ENCODE peak calls at places on chromosomes 16 and 17, in four cellular contexts. One of them, this sample, is unnamed.

GRCh38 chr17:16417399-16417798 is 2.0 kb downstream of the TRPV2 start:
- DNase-seq in glutamatergic neuron: no peak
- DNase-seq in tibial artery: no peak
- DNase-seq in WTC11: no peak
- DNase-seq in this sample: no peak

GRCh38 chr16:10180771-10181163 is 1.5 kb downstream of the GRIN2A start:
- DNase-seq in glutamatergic neuron: peak
- DNase-seq in tibial artery: no peak
- DNase-seq in WTC11: peak
- DNase-seq in this sample: no peak

GRCh38 chr17:57649731-57650484 is 95.2 kb downstream of the CCDC182 start:
- DNase-seq in glutamatergic neuron: no peak
- DNase-seq in tibial artery: no peak
- DNase-seq in WTC11: peak
- DNase-seq in this sample: no peak

GRCh38 chr17:8016632-8017424 is 14.4 kb downstream of the GUCY2D start:
- DNase-seq in glutamatergic neuron: peak
- DNase-seq in tibial artery: no peak
- DNase-seq in WTC11: peak
- DNase-seq in this sample: no peak

GRCh38 chr17:74512624-74513084 is 18.6 kb downstream of the CD300LB start:
- DNase-seq in glutamatergic neuron: no peak
- DNase-seq in tibial artery: no peak
- DNase-seq in WTC11: no peak
- DNase-seq in this sample: no peak

GRCh38 chr17:40637931-40638330 is 9.7 kb downstream of the SMARCE1 start:
- DNase-seq in glutamatergic neuron: no peak
- DNase-seq in tibial artery: no peak
- DNase-seq in WTC11: no peak
- DNase-seq in this sample: no peak

GRCh38 chr17:14204084-14204483 is 32.6 kb downstream of the CDRT15 start:
- DNase-seq in glutamatergic neuron: no peak
- DNase-seq in tibial artery: no peak
- DNase-seq in WTC11: no peak
- DNase-seq in this sample: no peak

GRCh38 chr16:88327566-88328312 is 55.0 kb upstream of the ZNF469 start:
- DNase-seq in glutamatergic neuron: no peak
- DNase-seq in tibial artery: no peak
- DNase-seq in WTC11: no peak
- DNase-seq in this sample: no peak

GRCh38 chr17:82817947-82818346 is 21.9 kb downstream of the ZNF750 start:
- DNase-seq in glutamatergic neuron: no peak
- DNase-seq in tibial artery: no peak
- DNase-seq in WTC11: no peak
- DNase-seq in this sample: no peak

GRCh38 chr16:75023019-75023418 is 24.2 kb downstream of the ZNRF1 start:
- DNase-seq in glutamatergic neuron: no peak
- DNase-seq in tibial artery: no peak
- DNase-seq in WTC11: no peak
- DNase-seq in this sample: no peak

GRCh38 chr16:71537643-71538042 is 11.4 kb downstream of the CHST4 start:
- DNase-seq in glutamatergic neuron: peak
- DNase-seq in tibial artery: no peak
- DNase-seq in WTC11: peak
- DNase-seq in this sample: no peak

GRCh38 chr17:67056746-67057490 is 12.6 kb downstream of the CACNG1 start:
- DNase-seq in glutamatergic neuron: no peak
- DNase-seq in tibial artery: no peak
- DNase-seq in WTC11: no peak
- DNase-seq in this sample: no peak

GRCh38 chr16:24286713-24287405 is 30.7 kb downstream of the CACNG3 start:
- DNase-seq in glutamatergic neuron: no peak
- DNase-seq in tibial artery: no peak
- DNase-seq in WTC11: no peak
- DNase-seq in this sample: no peak

GRCh38 chr17:67093348-67093747 is 49.0 kb downstream of the CACNG1 start:
- DNase-seq in glutamatergic neuron: no peak
- DNase-seq in tibial artery: no peak
- DNase-seq in WTC11: no peak
- DNase-seq in this sample: no peak

GRCh38 chr17:72390675-72391501 is 270.1 kb downstream of the SOX9 start:
- DNase-seq in glutamatergic neuron: no peak
- DNase-seq in tibial artery: no peak
- DNase-seq in WTC11: no peak
- DNase-seq in this sample: no peak

GRCh38 chr17:58352843-58353719 is 1.1 kb upstream of the SUPT4H1 start:
- DNase-seq in glutamatergic neuron: no peak
- DNase-seq in tibial artery: peak
- DNase-seq in WTC11: peak
- DNase-seq in this sample: no peak

GRCh38 chr17:4474093-4474492 is 24.6 kb upstream of the SPNS2 start:
- DNase-seq in glutamatergic neuron: no peak
- DNase-seq in tibial artery: no peak
- DNase-seq in WTC11: no peak
- DNase-seq in this sample: no peak

GRCh38 chr16:55835578-55835977 is 2.7 kb upstream of the CES1 start:
- DNase-seq in glutamatergic neuron: no peak
- DNase-seq in tibial artery: peak
- DNase-seq in WTC11: no peak
- DNase-seq in this sample: no peak

GRCh38 chr16:14249291-14250032 is 178.3 kb downstream of the MRTFB start:
- DNase-seq in glutamatergic neuron: peak
- DNase-seq in tibial artery: no peak
- DNase-seq in WTC11: peak
- DNase-seq in this sample: no peak

DNA sequence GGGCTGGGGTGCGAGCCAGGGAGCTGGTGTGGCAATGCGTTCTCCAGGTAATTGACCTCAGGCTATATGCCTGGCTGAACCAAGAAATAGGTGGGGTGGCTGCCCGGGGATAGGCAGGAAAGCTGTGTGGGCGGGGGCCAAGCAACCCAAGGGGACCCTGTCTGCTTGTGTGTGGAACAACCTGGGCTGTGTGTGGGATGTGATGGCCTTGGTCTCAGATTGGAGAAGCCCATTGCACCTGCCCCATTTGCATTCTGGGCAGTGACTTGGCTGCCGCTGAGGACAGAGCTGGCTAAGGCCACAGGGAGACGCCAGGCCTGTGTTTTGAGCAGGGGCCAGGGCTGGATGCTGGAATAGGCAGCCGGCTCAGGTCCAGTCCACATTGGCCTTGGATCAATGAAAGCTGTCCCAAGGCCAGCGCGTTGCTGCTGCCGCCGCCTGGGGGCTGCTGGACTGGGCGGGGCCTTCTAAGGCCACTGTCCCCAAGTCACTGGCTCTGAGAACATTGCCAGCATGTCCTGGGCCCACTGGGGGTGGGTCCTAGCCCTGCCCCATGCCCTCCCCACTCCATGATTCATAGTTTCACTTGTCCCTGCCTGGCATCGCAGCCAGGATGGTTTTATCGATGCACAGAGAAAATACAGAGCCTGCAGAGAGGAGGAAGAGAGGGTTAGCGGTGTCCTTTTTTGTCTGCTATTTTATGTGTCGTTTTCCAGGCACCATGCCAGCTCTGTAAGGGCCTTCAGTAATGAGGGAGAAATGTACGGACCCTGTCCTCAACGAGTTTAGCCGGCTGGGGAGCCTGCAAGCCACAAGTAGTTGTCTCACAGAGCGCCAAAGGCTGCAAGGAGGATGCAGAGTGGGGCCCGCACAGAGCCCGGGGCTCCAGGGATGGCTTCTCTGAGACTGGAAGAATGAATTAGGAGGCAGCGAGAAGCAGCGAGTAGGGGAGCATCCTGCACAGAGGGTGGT is 43.9 kb downstream of the NKD1 start:
- DNase-seq in glutamatergic neuron: no peak
- DNase-seq in tibial artery: peak
- DNase-seq in WTC11: no peak
- DNase-seq in this sample: no peak
- TF ChIP-seq CTCF in glutamatergic neuron: no peak
- TF ChIP-seq CTCF in tibial artery: peak
- TF ChIP-seq CTCF in WTC11: no peak
- TF ChIP-seq CTCF in this sample: no peak

GRCh38 chr16:66382171-66382965 is 15.9 kb downstream of the CDH5 start:
- DNase-seq in glutamatergic neuron: no peak
- DNase-seq in tibial artery: peak
- DNase-seq in WTC11: peak
- DNase-seq in this sample: no peak
- TF ChIP-seq CTCF in glutamatergic neuron: no peak
- TF ChIP-seq CTCF in tibial artery: no peak
- TF ChIP-seq CTCF in WTC11: no peak
- TF ChIP-seq CTCF in this sample: no peak

GRCh38 chr16:83996481-83997252 is 28.6 kb downstream of the NECAB2 start:
- DNase-seq in glutamatergic neuron: no peak
- DNase-seq in tibial artery: no peak
- DNase-seq in WTC11: no peak
- DNase-seq in this sample: no peak
- TF ChIP-seq CTCF in glutamatergic neuron: no peak
- TF ChIP-seq CTCF in tibial artery: no peak
- TF ChIP-seq CTCF in WTC11: no peak
- TF ChIP-seq CTCF in this sample: no peak

GRCh38 chr16:19223235-19223847 is 55.3 kb downstream of the SYT17 start:
- DNase-seq in glutamatergic neuron: peak
- DNase-seq in tibial artery: no peak
- DNase-seq in WTC11: peak
- DNase-seq in this sample: no peak
- TF ChIP-seq CTCF in glutamatergic neuron: peak
- TF ChIP-seq CTCF in tibial artery: peak
- TF ChIP-seq CTCF in WTC11: peak
- TF ChIP-seq CTCF in this sample: no peak

GRCh38 chr16:62205459-62205858 is 169.2 kb upstream of the CDH8 start:
- DNase-seq in glutamatergic neuron: no peak
- DNase-seq in tibial artery: no peak
- DNase-seq in WTC11: no peak
- DNase-seq in this sample: no peak
- TF ChIP-seq CTCF in glutamatergic neuron: peak
- TF ChIP-seq CTCF in tibial artery: no peak
- TF ChIP-seq CTCF in WTC11: no peak
- TF ChIP-seq CTCF in this sample: no peak

DNA sequence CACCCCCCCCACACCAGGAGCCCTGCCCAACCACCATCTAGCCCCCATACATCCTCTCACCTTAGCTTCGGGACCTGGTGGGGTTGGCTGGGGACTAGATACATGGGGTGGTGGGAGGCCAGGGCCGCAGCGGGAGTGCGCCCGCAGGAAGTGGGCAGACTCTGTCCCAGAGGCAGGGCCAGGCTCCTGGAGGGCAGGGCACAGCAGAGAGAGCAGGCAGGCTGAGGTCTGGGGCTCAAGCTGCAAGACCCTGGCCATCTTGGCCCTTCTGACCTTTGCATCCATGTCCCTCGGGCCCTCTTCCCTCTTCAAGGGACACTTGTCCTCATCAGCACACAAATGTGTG is 2.7 kb downstream of the ENKD1 start:
- DNase-seq in glutamatergic neuron: no peak
- DNase-seq in tibial artery: peak
- DNase-seq in WTC11: no peak
- DNase-seq in this sample: no peak
- TF ChIP-seq CTCF in glutamatergic neuron: peak
- TF ChIP-seq CTCF in tibial artery: no peak
- TF ChIP-seq CTCF in WTC11: no peak
- TF ChIP-seq CTCF in this sample: no peak

GRCh38 chr16:67843343-67843765 is 1.2 kb downstream of the THAP11 start:
- DNase-seq in glutamatergic neuron: no peak
- DNase-seq in tibial artery: no peak
- DNase-seq in WTC11: no peak
- DNase-seq in this sample: no peak

GRCh38 chr16:67841816-67842508 is at the start of gene THAP11:
- DNase-seq in glutamatergic neuron: peak
- DNase-seq in tibial artery: peak
- DNase-seq in WTC11: peak
- DNase-seq in this sample: peak

GRCh38 chr16:67844441-67844840 is 2.3 kb upstream of the NUTF2 start:
- DNase-seq in glutamatergic neuron: no peak
- DNase-seq in tibial artery: no peak
- DNase-seq in WTC11: no peak
- DNase-seq in this sample: no peak

GRCh38 chr16:67841198-67841815 is 813 bp upstream of the THAP11 start:
- DNase-seq in glutamatergic neuron: no peak
- DNase-seq in tibial artery: no peak
- DNase-seq in WTC11: no peak
- DNase-seq in this sample: no peak

GRCh38 chr16:67842509-67843342 is 606 bp downstream of the THAP11 start:
- DNase-seq in glutamatergic neuron: peak
- DNase-seq in tibial artery: peak
- DNase-seq in WTC11: peak
- DNase-seq in this sample: no peak
- TF ChIP-seq CTCF in glutamatergic neuron: peak
- TF ChIP-seq CTCF in tibial artery: peak
- TF ChIP-seq CTCF in WTC11: no peak
- TF ChIP-seq CTCF in this sample: no peak

DNA sequence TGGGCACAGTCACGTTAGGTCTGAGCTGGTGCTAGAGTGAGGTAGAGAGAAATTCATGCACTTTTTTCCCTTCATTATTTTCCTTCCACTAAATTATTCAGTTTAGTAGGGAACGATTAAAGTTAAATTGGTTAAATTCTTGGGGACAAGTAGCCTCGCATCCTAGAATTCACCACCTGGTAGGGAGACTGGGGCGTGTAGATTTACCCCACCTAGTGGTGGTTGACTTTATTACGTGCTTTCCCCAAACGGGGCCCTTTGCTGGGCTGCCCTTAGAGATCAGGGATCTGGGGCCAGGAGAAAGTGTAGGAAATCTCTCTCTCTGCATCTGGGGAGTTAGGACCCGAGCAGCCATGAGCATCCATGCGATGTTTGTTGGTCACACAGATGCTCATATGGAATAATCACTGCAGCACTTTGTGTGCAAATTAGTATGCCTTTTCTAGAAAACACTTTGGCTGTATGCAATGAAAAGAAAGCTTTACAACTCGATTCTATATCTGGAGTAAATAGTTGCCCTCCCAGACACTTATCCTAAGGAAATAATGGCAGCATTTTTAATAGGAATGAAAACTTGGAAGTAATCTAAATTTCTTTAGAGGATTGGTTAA is 107.0 kb downstream of the PLCG2 start:
- DNase-seq in glutamatergic neuron: no peak
- DNase-seq in tibial artery: no peak
- DNase-seq in WTC11: peak
- DNase-seq in this sample: no peak
- TF ChIP-seq CTCF in glutamatergic neuron: peak
- TF ChIP-seq CTCF in tibial artery: peak
- TF ChIP-seq CTCF in WTC11: peak
- TF ChIP-seq CTCF in this sample: no peak